ENCODE peak calls at places on chromosomes 16 and 17, in eight cellular contexts. C is cardiac muscle cell; F is esophagus squamous epithelium; A is astrocyte of the spinal cord; Q is endothelial cell; Y is AG04450; J is CD4-positive, alpha-beta T cell; S is AG09319. I is an unnamed sample.

GRCh38 chr17:79294459-79295071 is 219.9 kb downstream of the ENGASE start:
- DNase-seq in S (no peak), Y (no peak), Q (peak), C (peak), F (no peak), A (peak), J (peak), I (no peak)

GRCh38 chr17:73356561-73357170 is 44.9 kb upstream of the CDC42EP4 start:
- DNase-seq in J (no peak), C (no peak), S (no peak), Q (no peak), F (no peak), A (no peak), Y (no peak), I (no peak)

GRCh38 chr17:50514936-50515702 is 6.9 kb downstream of the MYCBPAP start:
- DNase-seq in A (peak), C (peak), Q (no peak), F (no peak), Y (no peak), J (no peak), S (no peak), I (no peak)

GRCh38 chr17:63442549-63443035 is 3.5 kb downstream of the CYB561 start:
- DNase-seq in J (no peak), A (no peak), Y (no peak), C (no peak), Q (no peak), S (no peak), F (no peak), I (no peak)

GRCh38 chr17:66790476-66791061 is 44.3 kb upstream of the CACNG5 start:
- DNase-seq in C (peak), F (no peak), A (no peak), Y (no peak), S (no peak), J (no peak), Q (no peak), I (no peak)

GRCh38 chr17:19646788-19647696 is 1.5 kb upstream of the ALDH3A2 start:
- DNase-seq in Y (no peak), A (peak), Q (no peak), C (peak), F (no peak), J (no peak), S (no peak), I (no peak)

GRCh38 chr17:35314415-35315216 is 58.8 kb downstream of the SLFN11 start:
- DNase-seq in Y (no peak), F (no peak), Q (no peak), C (no peak), J (no peak), A (peak), S (no peak), I (no peak)

GRCh38 chr17:944266-944665 is 35.3 kb downstream of the NXN start:
- DNase-seq in S (no peak), A (no peak), F (no peak), Y (no peak), J (no peak), C (no peak), Q (no peak), I (no peak)

GRCh38 chr16:17104654-17105053 is 366.1 kb downstream of the XYLT1 start:
- DNase-seq in C (no peak), J (no peak), Y (no peak), F (no peak), S (no peak), Q (no peak), A (no peak), I (no peak)

GRCh38 chr16:88737298-88738166 is 31.2 kb downstream of the CTU2 start:
- DNase-seq in C (peak), S (peak), J (peak), Y (peak), F (no peak), A (peak), Q (peak), I (peak)

GRCh38 chr17:43219746-43220380 is 8.2 kb downstream of the TMEM106A start:
- DNase-seq in F (no peak), Y (no peak), A (no peak), C (no peak), S (no peak), Q (no peak), J (no peak), I (no peak)

GRCh38 chr16:80819988-80820387 is 15.6 kb upstream of the CDYL2 start:
- DNase-seq in S (no peak), C (no peak), Y (no peak), Q (no peak), F (no peak), A (no peak), J (no peak), I (no peak)

GRCh38 chr17:71527311-71527710 is 593.5 kb upstream of the SOX9 start:
- DNase-seq in S (no peak), F (no peak), J (no peak), C (peak), Y (no peak), Q (no peak), A (no peak), I (no peak)

GRCh38 chr16:29852654-29853053 is 10.4 kb downstream of the CDIPT start:
- DNase-seq in S (peak), C (peak), A (no peak), J (no peak), Q (no peak), F (no peak), Y (no peak), I (peak)

GRCh38 chr17:31444026-31444425 is 52.6 kb downstream of the RAB11FIP4 start:
- DNase-seq in Y (no peak), J (no peak), C (no peak), A (no peak), S (no peak), F (no peak), Q (no peak), I (peak)

GRCh38 chr16:74623214-74623842 is 16.4 kb upstream of the GLG1 start:
- DNase-seq in Y (peak), S (no peak), C (peak), J (no peak), Q (no peak), A (peak), F (no peak), I (peak)

GRCh38 chr16:69340095-69340644 is 598 bp downstream of the NIP7 start:
- DNase-seq in A (no peak), S (no peak), Y (no peak), F (no peak), J (no peak), Q (peak), C (peak), I (no peak)

GRCh38 chr17:61200349-61200735 is 199.3 kb upstream of the TBX2 start:
- DNase-seq in Q (no peak), Y (peak), F (no peak), A (no peak), C (no peak), J (no peak), S (no peak), I (no peak)

GRCh38 chr17:75898065-75898464 is 1.3 kb upstream of the TRIM65 start:
- DNase-seq in Y (no peak), S (no peak), F (no peak), J (no peak), C (no peak), A (no peak), Q (no peak), I (no peak)

GRCh38 chr17:75898791-75899190 is 2.0 kb upstream of the TRIM65 start:
- DNase-seq in S (no peak), A (no peak), J (no peak), F (no peak), Q (no peak), Y (no peak), C (no peak), I (no peak)

GRCh38 chr17:75894049-75894742 is 2.6 kb downstream of the TRIM65 start:
- DNase-seq in Q (no peak), F (no peak), A (no peak), S (no peak), J (no peak), C (no peak), Y (no peak), I (no peak)

GRCh38 chr17:75897076-75898019 is 597 bp upstream of the TRIM65 start:
- DNase-seq in C (no peak), Q (no peak), S (no peak), J (no peak), A (no peak), F (no peak), Y (no peak), I (no peak)

GRCh38 chr17:75896360-75897075 is at the start of gene TRIM65:
- DNase-seq in J (peak), Y (no peak), F (no peak), S (peak), Q (peak), A (peak), C (peak), I (peak)
- TF ChIP-seq CTCF in J (peak), Y (no peak), F (peak), S (peak), Q (no peak), A (peak), C (peak), I (peak)

GRCh38 chr17:47318197-47318918 is 5.4 kb upstream of the EFCAB13 start:
- DNase-seq in Y (no peak), J (no peak), C (no peak), S (no peak), Q (no peak), A (no peak), F (no peak), I (no peak)

GRCh38 chr17:47325176-47325575 is 1.4 kb downstream of the EFCAB13 start:
- DNase-seq in C (no peak), J (no peak), Y (no peak), F (no peak), S (no peak), Q (no peak), A (no peak), I (no peak)

GRCh38 chr17:47320879-47321502 is 2.8 kb upstream of the EFCAB13 start:
- DNase-seq in S (no peak), C (no peak), F (no peak), J (no peak), Q (no peak), Y (no peak), A (no peak), I (no peak)

GRCh38 chr17:47324224-47325020 is 667 bp downstream of the EFCAB13 start:
- DNase-seq in C (peak), A (peak), S (no peak), J (peak), Q (peak), Y (no peak), F (no peak), I (no peak)

GRCh38 chr17:47323382-47324223 is at the start of gene EFCAB13:
- DNase-seq in C (peak), S (peak), Q (peak), A (peak), Y (peak), J (peak), F (peak), I (peak)
- TF ChIP-seq CTCF in C (peak), S (no peak), Q (no peak), A (no peak), Y (no peak), J (no peak), F (no peak), I (peak)

DNA sequence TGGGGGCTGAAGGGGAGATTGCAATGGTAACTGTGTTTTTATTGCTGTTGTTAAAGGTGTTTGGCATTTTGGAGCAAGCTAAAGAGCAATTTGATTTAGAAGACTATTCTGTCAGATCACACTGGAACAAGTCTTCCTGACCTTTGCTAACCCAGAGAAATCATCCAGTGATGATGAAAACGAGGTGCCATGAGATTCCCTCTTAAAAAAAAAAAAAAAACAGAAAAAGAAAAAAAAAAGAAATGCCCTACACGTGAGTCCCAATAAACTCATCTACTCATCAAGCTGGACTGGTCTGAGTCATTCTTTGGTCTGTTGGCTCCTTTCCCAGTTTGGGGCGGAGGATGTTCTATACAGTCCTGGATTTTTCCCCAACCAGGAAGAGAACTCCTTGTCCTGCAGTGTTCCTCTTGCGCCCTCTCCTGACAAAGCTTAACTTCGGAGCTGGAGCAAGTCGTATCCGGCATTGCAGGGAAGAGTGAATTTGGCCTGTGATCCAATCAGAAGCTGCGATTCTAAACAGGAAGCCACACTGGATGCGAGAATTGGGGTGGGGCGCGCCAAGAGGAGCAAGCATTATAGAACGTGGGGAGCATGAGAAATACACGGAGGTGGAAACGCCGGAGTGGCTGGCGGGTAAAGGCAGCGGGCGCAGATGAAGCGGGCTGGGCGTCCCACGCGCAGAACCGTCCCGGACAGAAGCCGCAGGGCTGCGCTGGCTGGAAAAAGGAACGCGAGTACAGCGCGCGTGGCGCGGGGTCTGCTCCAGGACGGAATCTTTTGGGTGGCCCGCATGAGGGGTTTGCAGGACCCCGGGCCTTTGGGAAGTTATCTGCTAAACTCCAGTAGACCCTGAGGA is 22.4 kb upstream of the CRYM start:
- DNase-seq in Y (peak), Q (peak), J (no peak), S (peak), C (peak), F (peak), A (peak), I (peak)
- TF ChIP-seq CTCF in Y (peak), Q (no peak), J (no peak), S (peak), C (peak), F (peak), A (peak), I (peak)

DNA sequence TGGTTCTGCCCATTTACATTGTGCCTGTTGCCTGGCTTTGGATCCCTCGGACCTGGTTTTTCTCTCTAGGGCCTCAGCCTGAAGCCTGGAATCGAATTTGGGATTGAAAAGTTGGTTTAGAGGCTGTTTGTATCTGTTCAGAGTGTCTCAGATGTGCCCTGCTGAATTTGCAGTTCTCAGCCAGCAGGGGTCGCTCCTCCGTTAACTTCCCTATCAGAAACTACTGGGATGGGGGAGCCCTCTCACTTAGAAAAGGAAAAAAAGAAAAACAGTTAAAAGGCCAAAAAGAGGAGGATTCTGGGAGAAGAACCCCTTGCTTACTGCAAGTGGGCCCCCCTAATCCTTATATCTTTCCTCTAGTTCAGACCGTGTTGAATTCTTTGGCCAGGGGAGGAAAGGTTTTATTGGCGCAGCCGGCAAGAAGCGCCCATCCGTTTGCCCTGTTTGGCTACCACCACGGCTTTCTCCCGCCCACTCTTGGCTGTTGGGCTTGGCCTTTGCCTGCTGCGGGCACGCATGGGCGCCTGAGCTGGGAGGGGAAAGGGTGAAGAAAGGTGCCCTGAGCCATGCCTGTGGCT is 8.7 kb downstream of the FZD2 start:
- DNase-seq in C (no peak), Y (no peak), Q (no peak), F (no peak), S (no peak), J (no peak), A (no peak), I (no peak)
- TF ChIP-seq CTCF in C (peak), Y (peak), Q (peak), F (no peak), S (peak), J (no peak), A (peak), I (peak)

DNA sequence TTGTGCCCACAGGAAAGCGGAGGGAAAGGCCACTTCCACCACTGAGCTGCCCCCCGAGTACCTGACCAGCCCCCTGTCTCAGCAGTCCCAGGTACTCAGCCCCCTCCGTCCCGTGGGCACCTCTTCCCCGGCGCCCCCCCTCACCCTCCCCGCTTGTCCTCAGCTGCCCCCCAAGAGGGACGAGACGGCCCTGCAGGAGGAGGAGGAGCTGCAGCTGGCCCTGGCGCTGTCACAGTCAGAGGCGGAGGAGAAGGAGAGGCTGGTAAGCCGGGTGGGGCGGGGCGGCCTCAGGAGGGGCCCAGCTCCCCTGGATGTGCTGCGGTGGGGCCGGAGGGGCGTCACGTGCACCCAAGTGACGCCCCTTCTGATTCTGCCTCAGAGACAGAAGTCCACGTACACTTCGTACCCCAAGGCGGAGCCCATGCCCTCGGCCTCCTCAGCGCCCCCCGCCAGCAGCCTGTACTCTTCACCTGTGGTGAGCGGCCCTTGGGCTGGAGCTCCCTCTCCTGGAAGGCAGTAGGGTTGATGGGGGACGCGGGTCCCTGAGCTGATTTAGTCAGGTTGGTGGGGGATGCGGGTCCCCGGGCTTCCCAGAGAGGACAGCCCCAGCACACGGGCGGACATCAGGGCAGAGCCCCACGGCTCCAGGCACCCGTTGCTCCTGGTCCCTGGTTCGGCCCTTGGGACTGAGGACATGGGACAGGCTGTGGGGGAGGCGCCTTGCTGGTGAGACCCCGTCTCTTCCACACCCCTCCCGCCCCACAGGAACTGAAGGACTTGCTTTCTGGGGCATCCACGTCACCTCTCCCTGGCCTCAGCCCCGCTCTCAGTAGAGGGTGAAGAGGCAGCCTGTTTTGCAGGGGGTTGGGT is 9.4 kb upstream of the MRPL12 start:
- DNase-seq in F (no peak), Q (no peak), J (no peak), Y (no peak), C (no peak), A (no peak), S (no peak), I (no peak)
- TF ChIP-seq CTCF in F (no peak), Q (no peak), J (no peak), Y (no peak), C (no peak), A (no peak), S (no peak), I (peak)

I was measured in HFFc6.